ENCODE peak calls at places on chromosomes 12 and 14, in eight cellular contexts. One of them, this sample, is unnamed.

GRCh38 chr14:34851395-34851794 is 23.8 kb downstream of the BAZ1A start:
- DNase-seq in esophagus squamous epithelium: no peak
- DNase-seq in T-helper 1 cell: no peak
- DNase-seq in GM10248: no peak
- DNase-seq in CD8-positive, alpha-beta T cell: no peak
- DNase-seq in DMS53: no peak
- DNase-seq in H4: no peak
- DNase-seq in iPS DF 19.7: no peak
- DNase-seq in this sample: no peak

GRCh38 chr14:72894623-72895378 is 900 bp upstream of the DPF3 start:
- DNase-seq in T-helper 1 cell: no peak
- DNase-seq in GM10248: no peak
- DNase-seq in H4: no peak
- DNase-seq in DMS53: no peak
- DNase-seq in CD8-positive, alpha-beta T cell: no peak
- DNase-seq in esophagus squamous epithelium: no peak
- DNase-seq in iPS DF 19.7: no peak
- DNase-seq in this sample: no peak

GRCh38 chr14:66088661-66089060 is 397.5 kb upstream of the CCDC196 start:
- DNase-seq in iPS DF 19.7: no peak
- DNase-seq in GM10248: no peak
- DNase-seq in esophagus squamous epithelium: no peak
- DNase-seq in CD8-positive, alpha-beta T cell: no peak
- DNase-seq in T-helper 1 cell: no peak
- DNase-seq in H4: no peak
- DNase-seq in DMS53: no peak
- DNase-seq in this sample: no peak

GRCh38 chr12:121089813-121090430 is 42.8 kb upstream of the P2RX7 start:
- DNase-seq in DMS53: no peak
- DNase-seq in CD8-positive, alpha-beta T cell: no peak
- DNase-seq in T-helper 1 cell: no peak
- DNase-seq in iPS DF 19.7: no peak
- DNase-seq in H4: no peak
- DNase-seq in esophagus squamous epithelium: no peak
- DNase-seq in GM10248: no peak
- DNase-seq in this sample: no peak

GRCh38 chr14:104970231-104971068 is 7.7 kb downstream of the AHNAK2 start:
- DNase-seq in DMS53: peak
- DNase-seq in T-helper 1 cell: no peak
- DNase-seq in iPS DF 19.7: no peak
- DNase-seq in GM10248: no peak
- DNase-seq in CD8-positive, alpha-beta T cell: no peak
- DNase-seq in H4: peak
- DNase-seq in esophagus squamous epithelium: peak
- DNase-seq in this sample: no peak

GRCh38 chr12:110079477-110080400 is 31.4 kb upstream of the C12orf76 start:
- DNase-seq in esophagus squamous epithelium: no peak
- DNase-seq in DMS53: peak
- DNase-seq in T-helper 1 cell: peak
- DNase-seq in H4: peak
- DNase-seq in iPS DF 19.7: no peak
- DNase-seq in CD8-positive, alpha-beta T cell: peak
- DNase-seq in GM10248: peak
- DNase-seq in this sample: peak

GRCh38 chr14:75539562-75540478 is 17.6 kb downstream of the BATF start:
- DNase-seq in esophagus squamous epithelium: no peak
- DNase-seq in DMS53: no peak
- DNase-seq in GM10248: peak
- DNase-seq in T-helper 1 cell: peak
- DNase-seq in iPS DF 19.7: no peak
- DNase-seq in CD8-positive, alpha-beta T cell: no peak
- DNase-seq in H4: no peak
- DNase-seq in this sample: peak

GRCh38 chr14:61064210-61064609 is 83.2 kb downstream of the SLC38A6 start:
- DNase-seq in T-helper 1 cell: peak
- DNase-seq in DMS53: no peak
- DNase-seq in H4: no peak
- DNase-seq in GM10248: no peak
- DNase-seq in esophagus squamous epithelium: no peak
- DNase-seq in CD8-positive, alpha-beta T cell: no peak
- DNase-seq in iPS DF 19.7: no peak
- DNase-seq in this sample: no peak

GRCh38 chr14:30708157-30708556 is 86.0 kb downstream of the SCFD1 start:
- DNase-seq in iPS DF 19.7: peak
- DNase-seq in esophagus squamous epithelium: no peak
- DNase-seq in DMS53: no peak
- DNase-seq in H4: no peak
- DNase-seq in CD8-positive, alpha-beta T cell: no peak
- DNase-seq in GM10248: no peak
- DNase-seq in T-helper 1 cell: no peak
- DNase-seq in this sample: no peak

GRCh38 chr12:127054531-127054930 is 1212.4 kb upstream of the TMEM132C start:
- DNase-seq in H4: no peak
- DNase-seq in T-helper 1 cell: no peak
- DNase-seq in CD8-positive, alpha-beta T cell: no peak
- DNase-seq in esophagus squamous epithelium: no peak
- DNase-seq in iPS DF 19.7: no peak
- DNase-seq in GM10248: no peak
- DNase-seq in DMS53: no peak
- DNase-seq in this sample: no peak

GRCh38 chr14:23113346-23114119 is 5.5 kb downstream of the CEBPE start:
- DNase-seq in esophagus squamous epithelium: no peak
- DNase-seq in DMS53: no peak
- DNase-seq in H4: no peak
- DNase-seq in GM10248: peak
- DNase-seq in T-helper 1 cell: no peak
- DNase-seq in iPS DF 19.7: no peak
- DNase-seq in CD8-positive, alpha-beta T cell: no peak
- DNase-seq in this sample: no peak

This sample was measured in T-helper 9 cell.